ENCODE peak calls at places on chromosome 16, in nine cellular contexts. F is astrocyte, B is A673, P is fibroblast of lung, W is SJCRH30, S is mesendoderm, H is upper lobe of left lung, A is heart left ventricle, X is mesenchymal stem cell. I is an unnamed sample.
A peak's percentile ranks its signal among the peaks of the same experiment; 100 is the strongest.

GRCh38 chr16:48217708-48218107 is 26.4 kb upstream of the LONP2 start:
- DNase-seq in P (no peak), S (no peak), H (no peak), F (no peak), X (no peak), A (no peak), B (no peak), W (no peak), I (no peak)

GRCh38 chr16:48347980-48348379 is 37.2 kb downstream of the SIAH1 start:
- DNase-seq in X (no peak), H (no peak), B (no peak), F (no peak), S (no peak), W (no peak), A (no peak), P (no peak), I (peak; percentile 67)

GRCh38 chr16:78693496-78693895 is 594.0 kb downstream of the WWOX start:
- DNase-seq in A (no peak), F (no peak), W (peak; percentile 53), B (no peak), S (no peak), X (no peak), P (no peak), H (no peak), I (peak; percentile 12)

GRCh38 chr16:69443809-69444611 is 19.6 kb downstream of the CYB5B start:
- DNase-seq in W (no peak), B (no peak), X (peak; percentile 67), F (peak; percentile 20), H (no peak), P (no peak), S (no peak), A (peak; percentile 29), I (no peak)

GRCh38 chr16:275041-275621 is 613 bp downstream of the RGS11 start:
- DNase-seq in F (no peak), H (no peak), P (no peak), B (no peak), S (no peak), A (peak; percentile 20), W (no peak), X (no peak), I (no peak)

GRCh38 chr16:17469011-17469741 is 1.6 kb downstream of the XYLT1 start:
- DNase-seq in W (no peak), A (no peak), H (no peak), B (no peak), X (no peak), F (peak; percentile 72), S (peak; percentile 28), P (peak; percentile 78), I (no peak)

GRCh38 chr16:47196457-47196856 is 52.7 kb upstream of the NETO2 start:
- DNase-seq in F (no peak), A (no peak), P (no peak), W (peak; percentile 25), B (no peak), X (no peak), H (no peak), S (no peak), I (no peak)

GRCh38 chr16:15819046-15819445 is 37.8 kb downstream of the MYH11 start:
- DNase-seq in F (no peak), X (no peak), P (no peak), H (no peak), A (no peak), W (no peak), B (no peak), S (no peak), I (no peak)

GRCh38 chr16:30570621-30571443 is 682 bp downstream of the ZNF688 start:
- DNase-seq in A (no peak), X (peak; percentile 65), P (peak; percentile 20), W (peak; percentile 69), H (no peak), S (peak; percentile 56), F (no peak), B (no peak), I (no peak)

GRCh38 chr16:31528726-31529397 is 1.2 kb downstream of the AHSP start:
- DNase-seq in P (peak; percentile 61), X (no peak), F (peak; percentile 47), W (no peak), H (no peak), A (no peak), B (no peak), S (peak; percentile 18), I (no peak)

GRCh38 chr16:56933266-56933619 is 1.3 kb downstream of the HERPUD1 start:
- DNase-seq in X (no peak), P (no peak), F (no peak), H (no peak), W (no peak), S (no peak), B (no peak), A (no peak), I (no peak)

GRCh38 chr16:11152205-11152604 is 103.8 kb downstream of the SOCS1 start:
- DNase-seq in W (peak; percentile 89), P (no peak), F (no peak), A (no peak), B (no peak), H (no peak), X (no peak), S (no peak), I (no peak)

GRCh38 chr16:78137782-78138616 is 38.5 kb downstream of the WWOX start:
- DNase-seq in A (no peak), B (no peak), X (no peak), W (no peak), S (no peak), H (no peak), F (no peak), P (no peak), I (no peak)

GRCh38 chr16:64394061-64394460 is 727.8 kb downstream of the CDH11 start:
- DNase-seq in H (no peak), W (no peak), P (no peak), S (no peak), X (no peak), B (no peak), A (no peak), F (no peak), I (no peak)

GRCh38 chr16:733382-734207 is 6.7 kb downstream of the HAGHL start:
- DNase-seq in B (no peak), P (no peak), A (no peak), W (peak; percentile 40), F (no peak), S (peak; percentile 34), H (no peak), X (no peak), I (no peak)

GRCh38 chr16:20001856-20002707 is 71.6 kb downstream of the GPR139 start:
- DNase-seq in S (no peak), B (no peak), X (no peak), F (no peak), P (no peak), H (no peak), A (no peak), W (no peak), I (no peak)

GRCh38 chr16:72066747-72067146 is 3.7 kb downstream of the HPR start:
- DNase-seq in A (no peak), P (peak; percentile 23), W (peak; percentile 46), S (peak; percentile 68), F (peak; percentile 5), X (peak; percentile 44), H (no peak), B (peak; percentile 43), I (no peak)

DNA sequence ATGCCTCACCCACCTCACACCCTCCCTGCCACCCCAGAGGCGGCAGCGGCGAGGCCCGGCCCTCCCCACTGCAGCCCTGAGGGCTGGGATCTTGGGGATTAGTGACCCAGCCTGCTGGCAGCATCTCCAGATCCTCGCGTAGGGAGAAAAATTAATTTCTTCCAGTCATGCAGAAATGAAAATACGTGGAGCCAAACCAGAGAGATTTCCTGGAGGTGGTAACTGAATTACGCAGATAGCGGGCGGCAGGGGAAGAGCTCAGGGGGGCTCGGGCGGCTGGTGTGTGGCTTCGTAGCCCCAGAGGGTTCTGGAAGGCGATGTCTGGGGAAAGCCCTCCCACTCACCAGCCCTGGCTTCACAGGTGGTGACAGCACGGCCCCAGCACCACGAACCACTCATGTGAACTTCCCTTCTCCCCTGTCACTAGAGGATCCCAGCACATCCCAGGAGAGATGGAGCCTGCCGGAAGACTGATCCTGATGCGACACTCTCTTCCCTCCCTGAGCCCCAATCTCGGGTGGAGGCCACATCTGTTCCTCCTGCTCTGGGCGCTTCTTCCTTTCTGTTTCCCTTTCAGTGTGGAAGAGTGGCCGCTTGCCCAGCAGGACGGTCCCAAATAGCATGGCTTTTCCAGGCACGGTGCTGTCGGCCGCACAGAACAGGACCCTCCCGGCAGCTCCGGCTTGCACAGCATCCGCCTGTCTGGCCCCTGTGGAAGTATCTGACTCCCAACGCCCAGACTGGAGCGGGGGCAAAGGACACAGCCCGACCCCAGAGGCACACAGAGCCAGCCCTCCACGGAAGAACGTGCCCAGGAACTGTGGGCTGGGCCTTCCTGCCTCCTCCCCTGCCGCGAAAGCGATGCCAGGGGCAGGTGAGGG is 37.8 kb downstream of the CBFA2T3 start:
- DNase-seq in H (no peak), B (no peak), S (no peak), F (no peak), P (no peak), A (peak; percentile 60), W (no peak), X (no peak), I (no peak)
- H3K4me3 ChIP-seq in H (no peak overlapping the region), B (no peak overlapping the region), S (no peak overlapping the region), F (no peak overlapping the region), P (no peak overlapping the region), A (peak overlapping the region; percentile 69), W (no peak overlapping the region), X (no peak overlapping the region), I (peak overlapping the region; percentile 67)

GRCh38 chr16:66426112-66427035 is 721 bp upstream of the BEAN1 start:
- DNase-seq in W (peak; percentile 44), S (no peak), X (no peak), A (no peak), F (no peak), P (peak; percentile 13), B (no peak), H (no peak), I (no peak)
- H3K27me3 ChIP-seq in W (peaks cover 3% of the 10 kb centered on the region), S (peaks cover 42% of the 10 kb centered on the region), X (peaks cover 40% of the 10 kb centered on the region), A (peaks cover 12% of the 10 kb centered on the region), F (peaks cover 55% of the 10 kb centered on the region), P (peaks cover 44% of the 10 kb centered on the region), B (peaks cover 69% of the 10 kb centered on the region), H (peaks cover 30% of the 10 kb centered on the region), I (peaks cover 5% of the 10 kb centered on the region)

DNA sequence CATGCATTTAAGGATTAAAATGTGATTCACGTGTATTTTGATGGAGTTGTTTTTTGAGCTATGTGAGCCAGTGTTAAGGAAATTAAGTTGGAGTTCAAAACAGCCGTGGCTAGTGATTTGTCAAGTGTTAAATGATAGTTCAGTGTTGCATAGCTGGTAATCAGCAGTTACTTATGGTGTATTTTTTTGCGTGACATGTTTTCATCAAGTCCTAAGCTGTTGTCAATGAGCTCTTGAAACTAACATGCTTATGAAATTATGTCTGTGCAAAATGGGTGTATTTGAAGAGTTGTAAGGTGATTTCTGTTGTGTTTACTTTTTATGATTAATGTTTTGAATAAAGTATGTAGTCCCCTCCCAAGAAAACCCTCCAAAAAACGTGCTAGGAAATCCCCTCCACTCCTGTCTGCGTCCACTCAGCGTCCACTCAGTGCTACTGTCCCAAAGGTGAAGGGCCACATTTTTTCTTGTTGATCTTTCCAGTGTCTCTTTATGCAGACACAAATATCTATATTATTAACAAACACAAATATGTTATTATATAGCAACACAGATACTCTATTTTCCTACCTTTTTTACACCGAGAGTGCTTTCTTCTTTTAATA is 30.0 kb downstream of the USP10 start:
- DNase-seq in B (no peak), H (no peak), A (no peak), P (no peak), F (no peak), X (peak; percentile 43), W (no peak), S (no peak), I (no peak)
- H3K4me3 ChIP-seq in B (peak overlapping the region; percentile 33), H (no peak overlapping the region), A (peak overlapping the region; percentile 17), P (peak overlapping the region; percentile 18), F (peak overlapping the region; percentile 40), X (no peak overlapping the region), W (no peak overlapping the region), S (no peak overlapping the region), I (peak overlapping the region; percentile 5)

GRCh38 chr16:85847036-85847435 is 47.5 kb downstream of the COX4I1 start:
- DNase-seq in H (no peak), X (no peak), W (no peak), B (no peak), S (no peak), P (no peak), A (no peak), F (no peak), I (no peak)
- H3K27me3 ChIP-seq in H (no peaks in the 10 kb centered on the region), X (peaks cover 69% of the 10 kb centered on the region), W (no peaks in the 10 kb centered on the region), B (peaks cover 50% of the 10 kb centered on the region), S (no peaks in the 10 kb centered on the region), P (peaks cover 16% of the 10 kb centered on the region), A (peaks cover 33% of the 10 kb centered on the region), F (peaks cover 14% of the 10 kb centered on the region), I (no peaks in the 10 kb centered on the region)

I was measured in dorsolateral prefrontal cortex.